ENCODE peak calls at places on chromosome 10, in seven cellular contexts. O is GDM1; V is effector memory CD8-positive, alpha-beta T cell; S is naive thymus-derived CD8-positive, alpha-beta T cell; I is stimulated activated CD8-positive, alpha-beta memory T cell treated with anti-CD3 and anti-CD28 coated beads, Interleukin-12 subunit alpha, Interleukin-12 subunit beta, amount 100 ng/mL, for 1 hour; G is left cardiac atrium; X is activated CD4-positive, alpha-beta T cell treated with anti-CD3 and anti-CD28 coated beads, Interleukin-2, amount 50 U/mL, for 1 hour. M is an unnamed sample.

GRCh38 chr10:97861924-97862323 is 12.3 kb downstream of the GOLGA7B start:
- DNase-seq in O (no peak), V (no peak), S (no peak), I (no peak), G (no peak), X (no peak), M (no peak)

GRCh38 chr10:34808789-34809745 is 6.0 kb downstream of the PARD3 start:
- DNase-seq in O (no peak), V (no peak), S (no peak), I (no peak), G (peak), X (no peak), M (no peak)

GRCh38 chr10:30811665-30812017 is 182.1 kb upstream of the LYZL2 start:
- DNase-seq in O (no peak), V (no peak), S (no peak), I (no peak), G (no peak), X (no peak), M (no peak)

GRCh38 chr10:29646238-29646902 is 11.6 kb upstream of the SVIL start:
- DNase-seq in O (no peak), V (no peak), S (no peak), I (no peak), G (no peak), X (no peak), M (no peak)

GRCh38 chr10:49518982-49519578 is 19.8 kb downstream of the ERCC6 start:
- DNase-seq in O (no peak), V (peak), S (no peak), I (peak), G (no peak), X (peak), M (no peak)

GRCh38 chr10:104479906-104480579 is 126.4 kb downstream of the CFAP58 start:
- DNase-seq in O (no peak), V (no peak), S (no peak), I (no peak), G (peak), X (no peak), M (no peak)

GRCh38 chr10:70440296-70441160 is 953 bp downstream of the NODAL start:
- DNase-seq in O (no peak), V (no peak), S (no peak), I (no peak), G (no peak), X (no peak), M (no peak)

GRCh38 chr10:89214766-89215165 is 7.6 kb upstream of the CH25H start:
- DNase-seq in O (no peak), V (no peak), S (no peak), I (no peak), G (no peak), X (no peak), M (no peak)

GRCh38 chr10:27248215-27248614 is 7.6 kb upstream of the ACBD5 start:
- DNase-seq in O (no peak), V (no peak), S (no peak), I (no peak), G (no peak), X (no peak), M (no peak)

GRCh38 chr10:97230146-97230545 is 44.4 kb upstream of the SLIT1 start:
- DNase-seq in O (no peak), V (no peak), S (no peak), I (no peak), G (no peak), X (no peak), M (no peak)

GRCh38 chr10:123149568-123150228 is 1.8 kb downstream of the HMX2 start:
- DNase-seq in O (no peak), V (no peak), S (no peak), I (no peak), G (no peak), X (peak), M (no peak)

GRCh38 chr10:67401711-67402110 is 294.3 kb downstream of the CTNNA3 start:
- DNase-seq in O (no peak), V (no peak), S (no peak), I (no peak), G (no peak), X (no peak), M (no peak)

GRCh38 chr10:107740962-107741690 is 576.6 kb upstream of the SORCS1 start:
- DNase-seq in O (no peak), V (no peak), S (no peak), I (no peak), G (no peak), X (no peak), M (no peak)

GRCh38 chr10:69831231-69831855 is 29.6 kb downstream of the COL13A1 start:
- DNase-seq in O (no peak), V (no peak), S (no peak), I (no peak), G (no peak), X (no peak), M (no peak)